ENCODE peak calls at places on chromosomes 13 and 19, in six cellular contexts. One of them, this sample, is unnamed.

GRCh38 chr13:33348366-33348765 is 62.8 kb upstream of the STARD13 start:
- DNase-seq in stimulated activated CD4-positive, alpha-beta T cell treated with anti-CD3 and anti-CD28 coated beads, Interleukin-15, amount 100 ng/mL, for 24 hours: no peak
- DNase-seq in DMS153: no peak
- DNase-seq in stimulated activated CD8-positive, alpha-beta memory T cell treated with anti-CD3 and anti-CD28 coated beads, Interleukin-2, amount 100 ng/mL, for 48 hours: no peak
- DNase-seq in activated CD8-positive, alpha-beta memory T cell treated with anti-CD3 and anti-CD28 coated beads, Interleukin-2, amount 10 ng/mL, durations not matched to agents 7 days and 5 days: no peak
- DNase-seq in activated naive CD4-positive, alpha-beta T cell treated with Interleukin-2 at 50 U/mL for 16 hours: no peak
- DNase-seq in this sample: no peak

GRCh38 chr19:1747285-1748114 is 5.8 kb upstream of the ONECUT3 start:
- DNase-seq in stimulated activated CD4-positive, alpha-beta T cell treated with anti-CD3 and anti-CD28 coated beads, Interleukin-15, amount 100 ng/mL, for 24 hours: peak; percentile 40
- DNase-seq in DMS153: no peak
- DNase-seq in stimulated activated CD8-positive, alpha-beta memory T cell treated with anti-CD3 and anti-CD28 coated beads, Interleukin-2, amount 100 ng/mL, for 48 hours: no peak
- DNase-seq in activated CD8-positive, alpha-beta memory T cell treated with anti-CD3 and anti-CD28 coated beads, Interleukin-2, amount 10 ng/mL, durations not matched to agents 7 days and 5 days: peak; percentile 68
- DNase-seq in activated naive CD4-positive, alpha-beta T cell treated with Interleukin-2 at 50 U/mL for 16 hours: peak; percentile 49
- DNase-seq in this sample: no peak

GRCh38 chr19:6071103-6071485 is 39.2 kb downstream of the RFX2 start:
- DNase-seq in stimulated activated CD4-positive, alpha-beta T cell treated with anti-CD3 and anti-CD28 coated beads, Interleukin-15, amount 100 ng/mL, for 24 hours: no peak
- DNase-seq in DMS153: no peak
- DNase-seq in stimulated activated CD8-positive, alpha-beta memory T cell treated with anti-CD3 and anti-CD28 coated beads, Interleukin-2, amount 100 ng/mL, for 48 hours: no peak
- DNase-seq in activated CD8-positive, alpha-beta memory T cell treated with anti-CD3 and anti-CD28 coated beads, Interleukin-2, amount 10 ng/mL, durations not matched to agents 7 days and 5 days: peak; percentile 5
- DNase-seq in activated naive CD4-positive, alpha-beta T cell treated with Interleukin-2 at 50 U/mL for 16 hours: no peak
- DNase-seq in this sample: no peak

GRCh38 chr13:109436055-109436622 is 350.2 kb downstream of the IRS2 start:
- DNase-seq in stimulated activated CD4-positive, alpha-beta T cell treated with anti-CD3 and anti-CD28 coated beads, Interleukin-15, amount 100 ng/mL, for 24 hours: no peak
- DNase-seq in DMS153: no peak
- DNase-seq in stimulated activated CD8-positive, alpha-beta memory T cell treated with anti-CD3 and anti-CD28 coated beads, Interleukin-2, amount 100 ng/mL, for 48 hours: no peak
- DNase-seq in activated CD8-positive, alpha-beta memory T cell treated with anti-CD3 and anti-CD28 coated beads, Interleukin-2, amount 10 ng/mL, durations not matched to agents 7 days and 5 days: no peak
- DNase-seq in activated naive CD4-positive, alpha-beta T cell treated with Interleukin-2 at 50 U/mL for 16 hours: no peak
- DNase-seq in this sample: no peak

GRCh38 chr13:30376426-30377311 is 45.6 kb upstream of the UBE2L5 start:
- DNase-seq in stimulated activated CD4-positive, alpha-beta T cell treated with anti-CD3 and anti-CD28 coated beads, Interleukin-15, amount 100 ng/mL, for 24 hours: peak; percentile 72
- DNase-seq in DMS153: peak; percentile 29
- DNase-seq in stimulated activated CD8-positive, alpha-beta memory T cell treated with anti-CD3 and anti-CD28 coated beads, Interleukin-2, amount 100 ng/mL, for 48 hours: peak; percentile 39
- DNase-seq in activated CD8-positive, alpha-beta memory T cell treated with anti-CD3 and anti-CD28 coated beads, Interleukin-2, amount 10 ng/mL, durations not matched to agents 7 days and 5 days: peak; percentile 94
- DNase-seq in activated naive CD4-positive, alpha-beta T cell treated with Interleukin-2 at 50 U/mL for 16 hours: peak; percentile 65
- DNase-seq in this sample: no peak

GRCh38 chr13:59300347-59301165 is 863.2 kb downstream of the DIAPH3 start:
- DNase-seq in stimulated activated CD4-positive, alpha-beta T cell treated with anti-CD3 and anti-CD28 coated beads, Interleukin-15, amount 100 ng/mL, for 24 hours: no peak
- DNase-seq in DMS153: no peak
- DNase-seq in stimulated activated CD8-positive, alpha-beta memory T cell treated with anti-CD3 and anti-CD28 coated beads, Interleukin-2, amount 100 ng/mL, for 48 hours: no peak
- DNase-seq in activated CD8-positive, alpha-beta memory T cell treated with anti-CD3 and anti-CD28 coated beads, Interleukin-2, amount 10 ng/mL, durations not matched to agents 7 days and 5 days: no peak
- DNase-seq in activated naive CD4-positive, alpha-beta T cell treated with Interleukin-2 at 50 U/mL for 16 hours: no peak
- DNase-seq in this sample: no peak

GRCh38 chr13:110829486-110829885 is 85.4 kb downstream of the ANKRD10 start:
- DNase-seq in stimulated activated CD4-positive, alpha-beta T cell treated with anti-CD3 and anti-CD28 coated beads, Interleukin-15, amount 100 ng/mL, for 24 hours: no peak
- DNase-seq in DMS153: no peak
- DNase-seq in stimulated activated CD8-positive, alpha-beta memory T cell treated with anti-CD3 and anti-CD28 coated beads, Interleukin-2, amount 100 ng/mL, for 48 hours: no peak
- DNase-seq in activated CD8-positive, alpha-beta memory T cell treated with anti-CD3 and anti-CD28 coated beads, Interleukin-2, amount 10 ng/mL, durations not matched to agents 7 days and 5 days: no peak
- DNase-seq in activated naive CD4-positive, alpha-beta T cell treated with Interleukin-2 at 50 U/mL for 16 hours: no peak
- DNase-seq in this sample: no peak

GRCh38 chr19:4267101-4267900 is 11.8 kb upstream of the SHD start:
- DNase-seq in stimulated activated CD4-positive, alpha-beta T cell treated with anti-CD3 and anti-CD28 coated beads, Interleukin-15, amount 100 ng/mL, for 24 hours: peak; percentile 72
- DNase-seq in DMS153: no peak
- DNase-seq in stimulated activated CD8-positive, alpha-beta memory T cell treated with anti-CD3 and anti-CD28 coated beads, Interleukin-2, amount 100 ng/mL, for 48 hours: peak; percentile 57
- DNase-seq in activated CD8-positive, alpha-beta memory T cell treated with anti-CD3 and anti-CD28 coated beads, Interleukin-2, amount 10 ng/mL, durations not matched to agents 7 days and 5 days: peak; percentile 75
- DNase-seq in activated naive CD4-positive, alpha-beta T cell treated with Interleukin-2 at 50 U/mL for 16 hours: peak; percentile 63
- DNase-seq in this sample: no peak

GRCh38 chr13:66114127-66114526 is 1116.0 kb downstream of the PCDH9 start:
- DNase-seq in stimulated activated CD4-positive, alpha-beta T cell treated with anti-CD3 and anti-CD28 coated beads, Interleukin-15, amount 100 ng/mL, for 24 hours: no peak
- DNase-seq in DMS153: no peak
- DNase-seq in stimulated activated CD8-positive, alpha-beta memory T cell treated with anti-CD3 and anti-CD28 coated beads, Interleukin-2, amount 100 ng/mL, for 48 hours: no peak
- DNase-seq in activated CD8-positive, alpha-beta memory T cell treated with anti-CD3 and anti-CD28 coated beads, Interleukin-2, amount 10 ng/mL, durations not matched to agents 7 days and 5 days: no peak
- DNase-seq in activated naive CD4-positive, alpha-beta T cell treated with Interleukin-2 at 50 U/mL for 16 hours: no peak
- DNase-seq in this sample: no peak

GRCh38 chr13:29676535-29676934 is 81.0 kb upstream of the SLC7A1 start:
- DNase-seq in stimulated activated CD4-positive, alpha-beta T cell treated with anti-CD3 and anti-CD28 coated beads, Interleukin-15, amount 100 ng/mL, for 24 hours: no peak
- DNase-seq in DMS153: no peak
- DNase-seq in stimulated activated CD8-positive, alpha-beta memory T cell treated with anti-CD3 and anti-CD28 coated beads, Interleukin-2, amount 100 ng/mL, for 48 hours: no peak
- DNase-seq in activated CD8-positive, alpha-beta memory T cell treated with anti-CD3 and anti-CD28 coated beads, Interleukin-2, amount 10 ng/mL, durations not matched to agents 7 days and 5 days: no peak
- DNase-seq in activated naive CD4-positive, alpha-beta T cell treated with Interleukin-2 at 50 U/mL for 16 hours: no peak
- DNase-seq in this sample: no peak

GRCh38 chr13:23322353-23323336 is 110.9 kb downstream of the SACS start:
- DNase-seq in stimulated activated CD4-positive, alpha-beta T cell treated with anti-CD3 and anti-CD28 coated beads, Interleukin-15, amount 100 ng/mL, for 24 hours: peak; percentile 16
- DNase-seq in DMS153: peak; percentile 24
- DNase-seq in stimulated activated CD8-positive, alpha-beta memory T cell treated with anti-CD3 and anti-CD28 coated beads, Interleukin-2, amount 100 ng/mL, for 48 hours: no peak
- DNase-seq in activated CD8-positive, alpha-beta memory T cell treated with anti-CD3 and anti-CD28 coated beads, Interleukin-2, amount 10 ng/mL, durations not matched to agents 7 days and 5 days: no peak
- DNase-seq in activated naive CD4-positive, alpha-beta T cell treated with Interleukin-2 at 50 U/mL for 16 hours: peak; percentile 9
- DNase-seq in this sample: no peak

GRCh38 chr13:27038323-27038722 is 133.3 kb downstream of the USP12 start:
- DNase-seq in stimulated activated CD4-positive, alpha-beta T cell treated with anti-CD3 and anti-CD28 coated beads, Interleukin-15, amount 100 ng/mL, for 24 hours: no peak
- DNase-seq in DMS153: no peak
- DNase-seq in stimulated activated CD8-positive, alpha-beta memory T cell treated with anti-CD3 and anti-CD28 coated beads, Interleukin-2, amount 100 ng/mL, for 48 hours: no peak
- DNase-seq in activated CD8-positive, alpha-beta memory T cell treated with anti-CD3 and anti-CD28 coated beads, Interleukin-2, amount 10 ng/mL, durations not matched to agents 7 days and 5 days: no peak
- DNase-seq in activated naive CD4-positive, alpha-beta T cell treated with Interleukin-2 at 50 U/mL for 16 hours: no peak
- DNase-seq in this sample: no peak

GRCh38 chr13:112893570-112894422 is 75.2 kb upstream of the MCF2L start:
- DNase-seq in stimulated activated CD4-positive, alpha-beta T cell treated with anti-CD3 and anti-CD28 coated beads, Interleukin-15, amount 100 ng/mL, for 24 hours: peak; percentile 36
- DNase-seq in DMS153: peak; percentile 24
- DNase-seq in stimulated activated CD8-positive, alpha-beta memory T cell treated with anti-CD3 and anti-CD28 coated beads, Interleukin-2, amount 100 ng/mL, for 48 hours: no peak
- DNase-seq in activated CD8-positive, alpha-beta memory T cell treated with anti-CD3 and anti-CD28 coated beads, Interleukin-2, amount 10 ng/mL, durations not matched to agents 7 days and 5 days: no peak
- DNase-seq in activated naive CD4-positive, alpha-beta T cell treated with Interleukin-2 at 50 U/mL for 16 hours: peak; percentile 9
- DNase-seq in this sample: no peak

GRCh38 chr19:52140077-52140710 is 456 bp upstream of the ZNF616 start:
- DNase-seq in stimulated activated CD4-positive, alpha-beta T cell treated with anti-CD3 and anti-CD28 coated beads, Interleukin-15, amount 100 ng/mL, for 24 hours: no peak
- DNase-seq in DMS153: peak; percentile 52
- DNase-seq in stimulated activated CD8-positive, alpha-beta memory T cell treated with anti-CD3 and anti-CD28 coated beads, Interleukin-2, amount 100 ng/mL, for 48 hours: no peak
- DNase-seq in activated CD8-positive, alpha-beta memory T cell treated with anti-CD3 and anti-CD28 coated beads, Interleukin-2, amount 10 ng/mL, durations not matched to agents 7 days and 5 days: no peak
- DNase-seq in activated naive CD4-positive, alpha-beta T cell treated with Interleukin-2 at 50 U/mL for 16 hours: no peak
- DNase-seq in this sample: no peak

GRCh38 chr13:102035969-102036368 is 365.9 kb downstream of the FGF14 start:
- DNase-seq in stimulated activated CD4-positive, alpha-beta T cell treated with anti-CD3 and anti-CD28 coated beads, Interleukin-15, amount 100 ng/mL, for 24 hours: no peak
- DNase-seq in DMS153: peak; percentile 87
- DNase-seq in stimulated activated CD8-positive, alpha-beta memory T cell treated with anti-CD3 and anti-CD28 coated beads, Interleukin-2, amount 100 ng/mL, for 48 hours: no peak
- DNase-seq in activated CD8-positive, alpha-beta memory T cell treated with anti-CD3 and anti-CD28 coated beads, Interleukin-2, amount 10 ng/mL, durations not matched to agents 7 days and 5 days: no peak
- DNase-seq in activated naive CD4-positive, alpha-beta T cell treated with Interleukin-2 at 50 U/mL for 16 hours: no peak
- DNase-seq in this sample: no peak

GRCh38 chr13:99370476-99371272 is 63.5 kb upstream of the GPR183 start:
- DNase-seq in stimulated activated CD4-positive, alpha-beta T cell treated with anti-CD3 and anti-CD28 coated beads, Interleukin-15, amount 100 ng/mL, for 24 hours: no peak
- DNase-seq in DMS153: no peak
- DNase-seq in stimulated activated CD8-positive, alpha-beta memory T cell treated with anti-CD3 and anti-CD28 coated beads, Interleukin-2, amount 100 ng/mL, for 48 hours: no peak
- DNase-seq in activated CD8-positive, alpha-beta memory T cell treated with anti-CD3 and anti-CD28 coated beads, Interleukin-2, amount 10 ng/mL, durations not matched to agents 7 days and 5 days: no peak
- DNase-seq in activated naive CD4-positive, alpha-beta T cell treated with Interleukin-2 at 50 U/mL for 16 hours: no peak
- DNase-seq in this sample: no peak

GRCh38 chr13:99617474-99618255 is 116.4 kb downstream of the TM9SF2 start:
- DNase-seq in stimulated activated CD4-positive, alpha-beta T cell treated with anti-CD3 and anti-CD28 coated beads, Interleukin-15, amount 100 ng/mL, for 24 hours: peak; percentile 31
- DNase-seq in DMS153: no peak
- DNase-seq in stimulated activated CD8-positive, alpha-beta memory T cell treated with anti-CD3 and anti-CD28 coated beads, Interleukin-2, amount 100 ng/mL, for 48 hours: no peak
- DNase-seq in activated CD8-positive, alpha-beta memory T cell treated with anti-CD3 and anti-CD28 coated beads, Interleukin-2, amount 10 ng/mL, durations not matched to agents 7 days and 5 days: peak; percentile 50
- DNase-seq in activated naive CD4-positive, alpha-beta T cell treated with Interleukin-2 at 50 U/mL for 16 hours: no peak
- DNase-seq in this sample: peak; percentile 41

GRCh38 chr19:32404213-32404938 is 1.2 kb upstream of the DPY19L3 start:
- DNase-seq in stimulated activated CD4-positive, alpha-beta T cell treated with anti-CD3 and anti-CD28 coated beads, Interleukin-15, amount 100 ng/mL, for 24 hours: no peak
- DNase-seq in DMS153: no peak
- DNase-seq in stimulated activated CD8-positive, alpha-beta memory T cell treated with anti-CD3 and anti-CD28 coated beads, Interleukin-2, amount 100 ng/mL, for 48 hours: no peak
- DNase-seq in activated CD8-positive, alpha-beta memory T cell treated with anti-CD3 and anti-CD28 coated beads, Interleukin-2, amount 10 ng/mL, durations not matched to agents 7 days and 5 days: no peak
- DNase-seq in activated naive CD4-positive, alpha-beta T cell treated with Interleukin-2 at 50 U/mL for 16 hours: no peak
- DNase-seq in this sample: no peak

GRCh38 chr19:13640611-13641010 is 123.7 kb upstream of the MRI1 start:
- DNase-seq in stimulated activated CD4-positive, alpha-beta T cell treated with anti-CD3 and anti-CD28 coated beads, Interleukin-15, amount 100 ng/mL, for 24 hours: no peak
- DNase-seq in DMS153: peak; percentile 15
- DNase-seq in stimulated activated CD8-positive, alpha-beta memory T cell treated with anti-CD3 and anti-CD28 coated beads, Interleukin-2, amount 100 ng/mL, for 48 hours: no peak
- DNase-seq in activated CD8-positive, alpha-beta memory T cell treated with anti-CD3 and anti-CD28 coated beads, Interleukin-2, amount 10 ng/mL, durations not matched to agents 7 days and 5 days: no peak
- DNase-seq in activated naive CD4-positive, alpha-beta T cell treated with Interleukin-2 at 50 U/mL for 16 hours: no peak
- DNase-seq in this sample: no peak

GRCh38 chr19:46610851-46611770 is 10.0 kb downstream of the CALM3 start:
- DNase-seq in stimulated activated CD4-positive, alpha-beta T cell treated with anti-CD3 and anti-CD28 coated beads, Interleukin-15, amount 100 ng/mL, for 24 hours: peak; percentile 52
- DNase-seq in DMS153: no peak
- DNase-seq in stimulated activated CD8-positive, alpha-beta memory T cell treated with anti-CD3 and anti-CD28 coated beads, Interleukin-2, amount 100 ng/mL, for 48 hours: no peak
- DNase-seq in activated CD8-positive, alpha-beta memory T cell treated with anti-CD3 and anti-CD28 coated beads, Interleukin-2, amount 10 ng/mL, durations not matched to agents 7 days and 5 days: peak; percentile 65
- DNase-seq in activated naive CD4-positive, alpha-beta T cell treated with Interleukin-2 at 50 U/mL for 16 hours: no peak
- DNase-seq in this sample: no peak

GRCh38 chr13:21034602-21035190 is 26.7 kb downstream of the LATS2 start:
- DNase-seq in stimulated activated CD4-positive, alpha-beta T cell treated with anti-CD3 and anti-CD28 coated beads, Interleukin-15, amount 100 ng/mL, for 24 hours: no peak
- DNase-seq in DMS153: no peak
- DNase-seq in stimulated activated CD8-positive, alpha-beta memory T cell treated with anti-CD3 and anti-CD28 coated beads, Interleukin-2, amount 100 ng/mL, for 48 hours: no peak
- DNase-seq in activated CD8-positive, alpha-beta memory T cell treated with anti-CD3 and anti-CD28 coated beads, Interleukin-2, amount 10 ng/mL, durations not matched to agents 7 days and 5 days: no peak
- DNase-seq in activated naive CD4-positive, alpha-beta T cell treated with Interleukin-2 at 50 U/mL for 16 hours: no peak
- DNase-seq in this sample: no peak

GRCh38 chr13:33642374-33643065 is 175.4 kb upstream of the RFC3 start:
- DNase-seq in stimulated activated CD4-positive, alpha-beta T cell treated with anti-CD3 and anti-CD28 coated beads, Interleukin-15, amount 100 ng/mL, for 24 hours: no peak
- DNase-seq in DMS153: no peak
- DNase-seq in stimulated activated CD8-positive, alpha-beta memory T cell treated with anti-CD3 and anti-CD28 coated beads, Interleukin-2, amount 100 ng/mL, for 48 hours: no peak
- DNase-seq in activated CD8-positive, alpha-beta memory T cell treated with anti-CD3 and anti-CD28 coated beads, Interleukin-2, amount 10 ng/mL, durations not matched to agents 7 days and 5 days: no peak
- DNase-seq in activated naive CD4-positive, alpha-beta T cell treated with Interleukin-2 at 50 U/mL for 16 hours: no peak
- DNase-seq in this sample: no peak

GRCh38 chr19:38686530-38686888 is 39.1 kb downstream of the ACTN4 start:
- DNase-seq in stimulated activated CD4-positive, alpha-beta T cell treated with anti-CD3 and anti-CD28 coated beads, Interleukin-15, amount 100 ng/mL, for 24 hours: peak; percentile 45
- DNase-seq in DMS153: no peak
- DNase-seq in stimulated activated CD8-positive, alpha-beta memory T cell treated with anti-CD3 and anti-CD28 coated beads, Interleukin-2, amount 100 ng/mL, for 48 hours: peak; percentile 26
- DNase-seq in activated CD8-positive, alpha-beta memory T cell treated with anti-CD3 and anti-CD28 coated beads, Interleukin-2, amount 10 ng/mL, durations not matched to agents 7 days and 5 days: peak; percentile 68
- DNase-seq in activated naive CD4-positive, alpha-beta T cell treated with Interleukin-2 at 50 U/mL for 16 hours: peak; percentile 43
- DNase-seq in this sample: no peak

This sample was measured in mesothelial cell of epicardium.